ENCODE peak calls at places on chromosome 1, in four cellular contexts. M, E, C and W are unnamed samples. For H3K4me1, the result is how much of the 10 kb centered on the place peaks cover.

GRCh38 chr1:115299266-115299665 is 38.8 kb downstream of the NGF start:
- DNase-seq in M (no peak), E (no peak), C (no peak), W (no peak)

GRCh38 chr1:44276006-44276405 is 62.7 kb downstream of the DMAP1 start:
- DNase-seq in M (peak), E (no peak), C (no peak), W (no peak)

GRCh38 chr1:34858901-34859441 is 578 bp downstream of the SMIM12 start:
- DNase-seq in M (no peak), E (no peak), C (peak), W (peak)

GRCh38 chr1:210437781-210438180 is 109.1 kb downstream of the HHAT start:
- DNase-seq in M (no peak), E (no peak), C (no peak), W (no peak)

GRCh38 chr1:173603056-173603591 is at the start of gene SLC9C2:
- DNase-seq in M (peak), E (no peak), C (peak), W (peak)

GRCh38 chr1:9442266-9442846 is 96.9 kb upstream of the SLC25A33 start:
- DNase-seq in M (peak), E (no peak), C (no peak), W (no peak)

GRCh38 chr1:209387969-209388329 is 195.6 kb upstream of the CAMK1G start:
- DNase-seq in M (peak), E (no peak), C (no peak), W (no peak)

GRCh38 chr1:220527279-220528048 is 472 bp upstream of the MARK1 start:
- DNase-seq in M (peak), E (peak), C (no peak), W (no peak)

GRCh38 chr1:150808134-150808533 is at the start of gene CTSK:
- DNase-seq in M (no peak), E (no peak), C (no peak), W (no peak)
- H3K4me3 ChIP-seq in M (no peak), E (peak), C (peak), W (no peak)

GRCh38 chr1:110340207-110340468 is 961 bp downstream of the RBM15 start:
- DNase-seq in M (no peak), E (no peak), C (peak), W (no peak)
- H3K4me1 ChIP-seq in M (under half), E (under half), C (under half), W (under half)

DNA sequence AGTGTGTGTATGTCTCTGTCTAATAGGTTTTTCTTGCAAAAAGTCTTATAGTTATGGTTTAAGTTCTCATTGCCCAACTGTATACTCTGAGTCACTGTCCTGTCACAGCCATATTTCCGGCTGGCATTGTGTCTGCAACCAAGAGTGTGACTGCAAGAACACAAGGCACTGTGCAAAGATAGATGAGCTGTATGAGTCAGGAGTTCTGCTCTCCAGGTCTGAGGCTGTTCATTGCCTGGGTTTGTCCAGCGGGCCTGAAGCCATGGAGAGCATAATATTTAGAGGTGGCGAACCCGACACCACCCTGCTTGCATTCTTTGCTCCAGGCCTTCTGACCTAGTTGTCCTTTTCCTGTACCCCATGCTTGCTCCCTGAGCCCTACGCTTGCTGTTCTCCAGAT is 50.9 kb upstream of the CNIH3 start:
- DNase-seq in M (no peak), E (no peak), C (no peak), W (no peak)
- H3K27ac ChIP-seq in M (no peak), E (no peak), C (no peak), W (no peak)

GRCh38 chr1:65509912-65510680 is 89.6 kb downstream of the LEPR start:
- DNase-seq in M (peak), E (no peak), C (no peak), W (no peak)
- H3K4me3 ChIP-seq in M (no peak), E (no peak), C (no peak), W (no peak)

GRCh38 chr1:234981758-234982157 is 146.9 kb downstream of the TOMM20 start:
- DNase-seq in M (no peak), E (no peak), C (no peak), W (no peak)
- H3K4me1 ChIP-seq in M (under half), E (under half), C (under half), W (under half)

DNA sequence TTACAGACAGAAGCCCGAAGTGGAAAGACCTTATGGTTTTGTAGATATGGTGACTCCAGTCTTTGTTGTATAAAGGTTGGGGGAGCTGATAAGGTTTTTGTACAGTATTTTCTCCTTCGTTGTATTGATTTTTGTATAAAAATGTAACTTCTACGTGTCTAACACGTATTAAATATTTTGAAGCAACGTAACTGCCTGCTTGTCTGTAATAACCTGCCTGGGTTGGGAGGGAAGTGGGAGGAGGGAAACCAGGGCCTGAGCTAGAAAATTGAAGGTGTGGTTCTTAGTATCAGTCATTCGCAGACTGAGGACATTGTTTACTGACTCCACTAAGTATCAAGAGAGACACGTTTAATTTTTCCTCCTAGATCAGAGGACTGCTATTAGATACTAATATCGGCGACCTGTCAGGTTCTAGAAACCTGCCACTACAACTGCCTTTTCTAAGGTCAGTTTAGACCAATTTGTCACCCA is 2.2 kb downstream of the IER5 start:
- DNase-seq in M (no peak), E (no peak), C (no peak), W (no peak)
- H3K27ac ChIP-seq in M (no peak), E (peak), C (no peak), W (peak)